ENCODE peak calls at places on chromosomes 1 and 21, in ten cellular contexts. W is HCT116, A is GM23248, Z is H9, C is IMR-90, N is H1, G is neural progenitor cell, V is PC-3, I is K562, R is neuronal stem cell. E is an unnamed sample.

GRCh38 chr1:208974721-208975120 is 608.8 kb upstream of the CAMK1G start:
- DNase-seq in C (no peak), W (no peak), Z (no peak), A (no peak), G (no peak), N (no peak), V (no peak), I (no peak), R (no peak), E (no peak)

GRCh38 chr1:228205526-228206436 is 2.1 kb upstream of the OBSCN start:
- DNase-seq in I (no peak), V (no peak), Z (peak; percentile 20), C (no peak), W (no peak), N (no peak), A (no peak), R (no peak), G (no peak), E (no peak)

GRCh38 chr1:229578168-229579100 is 19.9 kb upstream of the ABCB10 start:
- DNase-seq in C (no peak), V (no peak), Z (no peak), W (no peak), I (no peak), N (no peak), G (no peak), R (no peak), A (no peak), E (no peak)

GRCh38 chr1:223225481-223225880 is 82.4 kb upstream of the TLR5 start:
- DNase-seq in R (no peak), I (no peak), Z (peak; percentile 8), C (no peak), W (no peak), N (no peak), A (no peak), G (no peak), V (no peak), E (no peak)

GRCh38 chr1:66596191-66596590 is 62.2 kb downstream of the SGIP1 start:
- DNase-seq in N (no peak), A (no peak), G (no peak), Z (no peak), R (no peak), I (no peak), W (no peak), C (no peak), V (no peak), E (no peak)

GRCh38 chr1:100430368-100430767 is 78.1 kb downstream of the CDC14A start:
- DNase-seq in R (no peak), Z (no peak), A (no peak), I (no peak), G (no peak), C (no peak), N (no peak), W (no peak), V (peak; percentile 34), E (no peak)

GRCh38 chr21:38631676-38632075 is 133.4 kb upstream of the ERG start:
- DNase-seq in C (no peak), I (no peak), W (no peak), A (peak; percentile 87), N (no peak), R (no peak), Z (no peak), V (no peak), G (no peak), E (no peak)

GRCh38 chr1:156909671-156910070 is 10.8 kb upstream of the LRRC71 start:
- DNase-seq in N (no peak), I (no peak), C (no peak), Z (no peak), A (no peak), V (no peak), G (no peak), W (no peak), R (no peak), E (no peak)

GRCh38 chr1:116569776-116570357 is 959 bp downstream of the CD58 start:
- DNase-seq in N (no peak), G (peak; percentile 20), R (no peak), I (peak; percentile 83), W (peak; percentile 27), V (peak; percentile 66), C (no peak), A (peak; percentile 21), Z (no peak), E (no peak)

DNA sequence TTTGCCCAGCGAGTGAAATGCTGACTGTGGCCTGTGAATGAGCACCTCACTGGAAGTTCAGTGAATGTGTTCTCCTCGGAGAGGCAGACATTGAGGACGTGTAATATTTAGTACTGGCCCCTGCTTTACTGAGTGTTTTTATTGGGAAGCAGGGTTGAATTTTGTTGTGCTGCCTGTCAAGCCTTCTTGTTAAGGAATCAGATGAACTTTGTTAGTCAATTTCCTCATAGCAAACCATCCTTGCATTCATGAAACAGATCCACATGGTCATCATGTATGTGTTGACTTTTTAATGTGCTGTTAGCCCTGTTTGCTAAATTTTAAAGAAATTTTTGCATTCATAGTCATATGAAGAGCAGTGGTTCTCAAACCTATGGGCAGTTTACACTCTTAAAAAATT is 47.9 kb downstream of the AGPAT3 start:
- DNase-seq in N (no peak), C (no peak), V (no peak), G (no peak), I (no peak), W (no peak), Z (no peak), A (no peak), R (no peak), E (no peak)
- H2AFZ ChIP-seq in N (no peak overlapping the region), C (no peak overlapping the region), V (no peak overlapping the region), G (no peak overlapping the region), I (no peak overlapping the region), W (no peak overlapping the region), Z (no peak overlapping the region), A (no peak overlapping the region), R (no peak overlapping the region), E (no peak overlapping the region)

GRCh38 chr1:11977625-11978024 is 2.6 kb upstream of the MFN2 start:
- DNase-seq in C (peak; percentile 32), G (no peak), V (no peak), N (no peak), W (no peak), Z (no peak), I (no peak), R (no peak), A (peak; percentile 82), E (no peak)

GRCh38 chr1:11978290-11978689 is 2.0 kb upstream of the MFN2 start:
- DNase-seq in Z (no peak), N (no peak), R (no peak), C (no peak), G (no peak), W (no peak), I (no peak), V (no peak), A (no peak), E (no peak)

GRCh38 chr1:11980676-11980972 is 380 bp downstream of the MFN2 start:
- DNase-seq in W (no peak), Z (no peak), A (no peak), V (no peak), C (no peak), G (no peak), R (peak; percentile 9), N (no peak), I (no peak), E (no peak)

GRCh38 chr1:11979818-11980675 is at the start of gene MFN2:
- DNase-seq in R (peak; percentile 97), V (peak; percentile 96), Z (peak; percentile 99), A (peak; percentile 98), C (peak; percentile 97), N (peak; percentile 97), I (peak; percentile 98), G (peak; percentile 100), W (peak; percentile 94), E (peak; percentile 72)

DNA sequence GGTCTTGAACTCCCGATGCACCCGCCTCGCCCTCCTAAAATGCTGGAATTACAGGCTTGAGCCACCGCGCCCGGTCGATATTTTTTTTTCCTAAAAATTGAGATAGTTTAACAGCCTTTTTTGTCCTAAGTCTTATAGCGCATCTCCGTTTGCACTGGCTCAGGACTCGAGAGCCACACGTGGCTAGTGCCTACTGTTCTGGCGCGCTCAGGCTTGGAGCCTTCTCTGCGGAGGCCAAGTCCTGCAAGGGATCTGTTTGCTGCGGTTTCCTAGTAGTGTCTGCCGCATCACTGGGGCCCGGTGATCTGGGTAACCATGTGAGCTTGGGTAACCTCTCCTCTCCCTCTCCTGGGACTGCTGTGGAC is 809 bp upstream of the MFN2 start:
- DNase-seq in N (no peak), A (peak; percentile 90), C (no peak), Z (no peak), W (no peak), R (peak; percentile 5), V (no peak), I (no peak), G (peak; percentile 58), E (no peak)
- H3K4me1 ChIP-seq in N (peaks cover 4% of the 10 kb centered on the region), A (peaks cover 41% of the 10 kb centered on the region), C (peaks cover 5% of the 10 kb centered on the region), Z (no peaks in the 10 kb centered on the region), W (peaks cover 21% of the 10 kb centered on the region), R (peaks cover 23% of the 10 kb centered on the region), V (peaks cover 28% of the 10 kb centered on the region), I (peaks cover 38% of the 10 kb centered on the region), G (peaks cover 4% of the 10 kb centered on the region), E (peaks cover 39% of the 10 kb centered on the region)

DNA sequence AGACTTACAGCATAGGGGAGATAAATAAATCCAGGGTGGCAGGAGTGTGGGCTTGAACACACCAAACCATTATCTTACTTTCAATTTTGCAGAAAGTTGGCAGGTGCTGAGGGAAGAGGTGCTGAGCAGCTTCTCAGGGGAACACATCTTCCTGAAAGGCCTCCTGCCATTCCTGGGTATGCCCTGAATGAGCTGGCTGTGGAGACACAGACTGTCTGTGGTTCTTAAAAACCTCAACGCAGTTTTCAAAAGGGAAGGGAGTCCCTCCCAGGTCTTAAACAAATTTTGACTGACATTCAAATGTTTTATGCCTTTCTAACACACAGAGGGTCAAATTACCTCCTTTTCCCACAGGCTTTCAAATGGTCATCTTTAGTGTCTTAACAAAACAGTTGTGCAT is 166.9 kb downstream of the TNFSF18 start:
- DNase-seq in N (no peak), V (peak; percentile 45), I (no peak), W (no peak), C (no peak), A (no peak), G (no peak), R (no peak), Z (no peak), E (no peak)
- H3K9ac ChIP-seq in N (no peak overlapping the region), V (no peak overlapping the region), I (no peak overlapping the region), W (peak overlapping the region; percentile 53), C (no peak overlapping the region), A (no peak overlapping the region), G (no peak overlapping the region), R (no peak overlapping the region), Z (no peak overlapping the region), E (no peak overlapping the region)

DNA sequence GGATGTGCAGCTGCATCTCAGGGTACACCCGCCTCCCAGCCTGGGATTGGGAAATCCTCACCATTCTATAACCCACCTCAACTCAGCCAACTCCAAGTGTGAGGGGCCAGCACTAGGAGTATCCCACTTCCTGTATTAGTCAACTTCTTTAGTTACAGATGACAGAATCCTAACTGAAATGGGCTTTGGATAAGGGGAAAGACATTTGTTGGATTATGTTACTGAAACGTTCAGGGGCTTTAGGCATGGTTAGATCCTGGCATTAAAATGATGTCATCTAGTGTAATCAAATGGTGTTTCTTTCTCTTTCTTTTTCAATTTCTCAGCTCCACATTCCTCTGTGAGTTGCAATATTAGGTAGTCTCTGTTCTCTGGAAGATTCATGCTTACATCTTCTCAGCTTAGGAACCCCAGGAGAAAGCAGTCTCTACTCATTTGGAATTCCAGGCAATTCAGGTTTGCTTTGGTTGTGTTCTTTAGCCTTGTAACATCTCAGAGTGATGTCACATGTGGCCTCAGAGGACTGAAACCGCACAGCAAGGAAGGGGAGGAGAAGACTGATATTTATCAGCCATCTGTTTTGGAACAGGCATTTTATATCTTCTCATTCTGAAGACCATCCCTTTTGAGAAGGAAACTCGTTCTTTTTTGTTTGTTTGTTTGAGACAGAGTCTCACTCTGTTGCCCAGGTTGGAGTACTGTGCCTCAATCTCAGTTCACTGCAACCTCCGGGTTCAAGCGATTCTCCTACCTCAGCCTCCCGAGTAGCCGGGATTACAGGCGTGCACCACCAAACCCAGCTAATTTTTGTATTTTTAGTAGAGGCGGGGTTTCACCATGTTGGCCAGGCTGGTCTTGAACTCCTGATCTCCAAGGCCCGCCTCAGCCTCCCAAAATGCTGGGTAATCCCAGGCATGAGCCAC is 18.9 kb upstream of the TMEM54 start:
- DNase-seq in G (no peak), C (peak; percentile 72), N (no peak), I (no peak), V (no peak), W (no peak), Z (no peak), A (peak; percentile 71), R (no peak), E (no peak)
- H2AFZ ChIP-seq in G (no peak overlapping the region), C (no peak overlapping the region), N (no peak overlapping the region), I (peak overlapping the region; percentile 36), V (peak overlapping the region; percentile 55), W (no peak overlapping the region), Z (no peak overlapping the region), A (peak overlapping the region; percentile 61), R (no peak overlapping the region), E (no peak overlapping the region)